ENCODE peak calls at places on chromosome 20, in five cellular contexts. B, Z, L, R and V are unnamed samples.

GRCh38 chr20:48295445-48295903 is 510.2 kb upstream of the SULF2 start:
- DNase-seq in Z (no peak), R (peak; percentile 18), L (no peak), B (peak; percentile 79), V (peak; percentile 91)

GRCh38 chr20:44433751-44434538 is 41.7 kb upstream of the TTPAL start:
- DNase-seq in L (no peak), Z (no peak), B (no peak), R (no peak), V (no peak)

GRCh38 chr20:47464380-47465101 is 37.1 kb upstream of the NCOA3 start:
- DNase-seq in Z (peak; percentile 90), R (peak; percentile 69), B (peak; percentile 95), L (no peak), V (peak; percentile 90)

GRCh38 chr20:44393608-44394519 is 38.4 kb downstream of the HNF4A start:
- DNase-seq in Z (no peak), R (no peak), L (peak; percentile 20), B (no peak), V (no peak)

GRCh38 chr20:34538671-34539123 is 19.8 kb upstream of the MAP1LC3A start:
- DNase-seq in L (peak; percentile 79), R (peak; percentile 67), B (no peak), Z (peak; percentile 52), V (no peak)

GRCh38 chr20:12570371-12570770 is 438.4 kb upstream of the SPTLC3 start:
- DNase-seq in Z (no peak), L (peak; percentile 64), R (no peak), B (no peak), V (no peak)

GRCh38 chr20:58722379-58722778 is 29.8 kb downstream of the NPEPL1 start:
- DNase-seq in B (no peak), Z (no peak), R (no peak), L (no peak), V (no peak)

GRCh38 chr20:57793421-57793820 is 83.6 kb upstream of the PMEPA1 start:
- DNase-seq in B (no peak), Z (no peak), R (no peak), L (no peak), V (no peak)

GRCh38 chr20:44309763-44310663 is 989 bp downstream of the FITM2 start:
- DNase-seq in Z (peak; percentile 26), R (no peak), L (peak; percentile 30), B (peak; percentile 26), V (no peak)

GRCh38 chr20:36792422-36792821 is 18.9 kb upstream of the DSN1 start:
- DNase-seq in Z (no peak), L (peak; percentile 49), R (peak; percentile 21), B (peak; percentile 42), V (peak; percentile 76)

GRCh38 chr20:61953037-61953788 is 112.5 kb downstream of the TAF4 start:
- DNase-seq in B (no peak), Z (no peak), L (no peak), R (no peak), V (no peak)

GRCh38 chr20:51525241-51526104 is 17.0 kb downstream of the NFATC2 start:
- DNase-seq in Z (peak; percentile 41), B (no peak), L (peak; percentile 87), R (no peak), V (no peak)

GRCh38 chr20:58143531-58143930 is 84.9 kb downstream of the ANKRD60 start:
- DNase-seq in Z (no peak), B (no peak), L (no peak), R (peak; percentile 3), V (no peak)

GRCh38 chr20:52410746-52411317 is 219.3 kb upstream of the ZFP64 start:
- DNase-seq in L (peak; percentile 16), Z (no peak), B (no peak), R (no peak), V (no peak)

GRCh38 chr20:23670361-23670760 is 18.5 kb downstream of the CST4 start:
- DNase-seq in L (no peak), R (no peak), Z (no peak), B (no peak), V (no peak)

GRCh38 chr20:32418376-32418775 is 60.2 kb downstream of the ASXL1 start:
- DNase-seq in L (peak; percentile 39), B (no peak), Z (no peak), R (no peak), V (no peak)

DNA sequence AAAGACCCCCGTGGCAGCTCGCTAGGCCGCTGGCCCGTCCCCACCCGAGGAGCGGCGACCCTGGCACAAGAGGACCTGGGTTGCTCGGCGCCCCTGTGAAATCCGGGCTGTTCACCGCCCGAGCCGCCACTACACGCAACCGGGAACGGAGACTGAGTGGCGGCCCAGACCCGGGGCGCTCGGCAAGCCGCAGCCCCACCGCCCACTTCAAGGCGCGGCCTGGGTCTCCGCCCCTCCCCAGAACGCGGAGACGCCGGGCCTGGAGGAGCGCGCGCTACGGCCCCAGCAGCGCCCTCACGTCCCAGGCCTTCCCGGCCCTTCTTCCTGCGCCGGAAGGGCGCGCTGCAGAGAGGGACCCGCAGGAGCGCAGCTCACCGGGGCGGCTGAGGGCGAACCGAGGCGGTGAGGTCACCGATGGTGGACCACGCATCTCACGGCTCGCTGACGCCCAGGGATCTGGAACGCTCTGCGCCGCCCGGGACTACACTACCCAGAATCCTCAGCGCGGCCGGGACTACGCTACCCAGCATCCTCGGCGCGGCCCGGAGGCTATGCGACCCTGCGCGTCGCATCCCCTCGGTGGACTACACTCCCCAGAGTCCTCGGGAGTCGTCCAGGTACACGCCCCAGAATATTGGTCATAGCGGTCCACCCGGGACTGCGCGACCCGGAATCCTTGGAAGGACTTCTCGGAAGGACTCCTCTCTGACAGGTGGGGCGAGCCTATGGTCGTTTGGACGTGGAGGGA is at the start of gene ZNF337:
- DNase-seq in Z (peak; percentile 94), L (peak; percentile 97), B (peak; percentile 69), R (peak; percentile 96), V (peak; percentile 75)
- TF ChIP-seq CTCF in Z (peak; percentile 7), L (no peak), B (peak; percentile 23), R (no peak), V (no peak)

GRCh38 chr20:2693996-2694471 is 1.5 kb downstream of the EBF4 start:
- DNase-seq in L (no peak), R (no peak), B (no peak), Z (no peak), V (no peak)

GRCh38 chr20:2692036-2692885 is at the start of gene EBF4:
- DNase-seq in B (no peak), R (peak; percentile 41), L (peak; percentile 68), Z (no peak), V (no peak)

GRCh38 chr20:2693286-2693995 is 861 bp downstream of the EBF4 start:
- DNase-seq in L (peak; percentile 74), Z (no peak), B (no peak), R (no peak), V (no peak)

GRCh38 chr20:2691663-2692035 is 931 bp upstream of the EBF4 start:
- DNase-seq in Z (no peak), L (no peak), B (no peak), R (no peak), V (no peak)

GRCh38 chr20:2692886-2693285 is 306 bp downstream of the EBF4 start:
- DNase-seq in Z (no peak), L (peak; percentile 43), R (no peak), B (no peak), V (no peak)
- H3K4me3 ChIP-seq in Z (peak overlapping the region; percentile 60), L (no peak overlapping the region), R (no peak overlapping the region), B (peak overlapping the region; percentile 27), V (peak overlapping the region; percentile 35)

DNA sequence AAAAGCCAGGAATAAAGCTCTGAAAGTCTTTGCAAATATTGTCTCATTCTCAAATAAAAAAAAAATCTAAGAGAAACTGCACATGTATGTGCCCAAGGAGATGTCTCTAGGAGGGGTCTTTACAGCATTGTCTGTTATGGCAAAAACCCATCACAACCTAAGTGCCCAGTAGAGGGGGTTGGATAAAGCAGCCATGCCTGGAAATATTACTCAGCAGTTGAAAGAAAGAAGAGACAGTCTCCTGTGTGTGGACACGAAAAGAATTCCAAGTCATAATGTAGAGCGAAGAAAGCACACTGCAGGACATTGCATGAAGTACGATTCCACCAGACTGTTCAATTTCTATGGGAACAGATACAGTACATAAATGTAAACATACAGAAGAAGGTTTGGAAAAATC is 7.3 kb upstream of the TGM2 start:
- DNase-seq in R (no peak), L (peak; percentile 24), B (no peak), Z (no peak), V (no peak)
- TF ChIP-seq CTCF in R (no peak), L (peak; percentile 25), B (peak; percentile 58), Z (no peak), V (peak; percentile 37)

DNA sequence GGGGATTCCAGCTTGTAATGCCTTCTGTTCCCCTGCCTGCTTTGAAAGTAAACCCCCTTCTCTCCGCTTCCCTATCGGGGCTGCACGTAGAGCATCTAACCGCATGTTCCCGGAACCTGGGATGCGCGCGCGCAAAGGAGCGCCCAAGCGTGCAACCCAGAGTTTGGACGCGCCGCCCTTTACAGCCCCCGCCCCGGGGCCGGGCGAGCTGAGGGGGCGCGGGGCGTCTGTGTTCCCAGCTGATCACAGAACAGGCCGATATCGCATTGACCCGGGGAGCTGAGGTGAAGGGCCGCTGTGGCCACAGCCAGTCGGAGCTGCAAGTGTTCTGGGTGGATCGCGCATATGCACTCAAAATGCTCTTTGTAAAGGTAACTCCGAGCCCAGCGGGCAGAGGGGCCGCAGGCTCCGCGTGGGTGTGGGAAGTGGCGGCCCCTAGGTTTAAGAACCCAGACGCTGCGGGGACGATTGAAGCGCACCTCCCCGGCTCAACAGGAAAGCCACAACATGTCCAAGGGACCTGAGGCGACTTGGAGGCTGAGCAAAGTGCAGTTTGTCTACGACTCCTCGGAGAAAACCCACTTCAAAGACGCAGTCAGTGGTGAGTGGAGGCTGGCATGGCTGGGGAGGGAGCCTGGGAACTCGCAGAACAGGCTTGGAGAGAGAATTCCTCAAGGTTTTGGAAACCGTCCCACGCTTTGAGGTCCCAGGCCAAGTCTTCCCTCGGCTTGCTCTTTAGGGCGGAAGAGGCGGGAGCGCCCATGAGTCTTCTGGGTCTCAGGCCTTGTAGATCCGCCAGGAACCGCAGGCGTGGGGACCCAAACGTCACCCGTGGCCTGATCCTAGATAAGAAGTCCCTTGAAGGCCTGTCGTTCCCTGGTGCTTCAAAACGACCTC is 1.6 kb downstream of the LAMP5 start:
- DNase-seq in L (no peak), Z (no peak), R (peak; percentile 29), B (no peak), V (no peak)
- H3K4me3 ChIP-seq in L (no peak overlapping the region), Z (no peak overlapping the region), R (no peak overlapping the region), B (no peak overlapping the region), V (no peak overlapping the region)

DNA sequence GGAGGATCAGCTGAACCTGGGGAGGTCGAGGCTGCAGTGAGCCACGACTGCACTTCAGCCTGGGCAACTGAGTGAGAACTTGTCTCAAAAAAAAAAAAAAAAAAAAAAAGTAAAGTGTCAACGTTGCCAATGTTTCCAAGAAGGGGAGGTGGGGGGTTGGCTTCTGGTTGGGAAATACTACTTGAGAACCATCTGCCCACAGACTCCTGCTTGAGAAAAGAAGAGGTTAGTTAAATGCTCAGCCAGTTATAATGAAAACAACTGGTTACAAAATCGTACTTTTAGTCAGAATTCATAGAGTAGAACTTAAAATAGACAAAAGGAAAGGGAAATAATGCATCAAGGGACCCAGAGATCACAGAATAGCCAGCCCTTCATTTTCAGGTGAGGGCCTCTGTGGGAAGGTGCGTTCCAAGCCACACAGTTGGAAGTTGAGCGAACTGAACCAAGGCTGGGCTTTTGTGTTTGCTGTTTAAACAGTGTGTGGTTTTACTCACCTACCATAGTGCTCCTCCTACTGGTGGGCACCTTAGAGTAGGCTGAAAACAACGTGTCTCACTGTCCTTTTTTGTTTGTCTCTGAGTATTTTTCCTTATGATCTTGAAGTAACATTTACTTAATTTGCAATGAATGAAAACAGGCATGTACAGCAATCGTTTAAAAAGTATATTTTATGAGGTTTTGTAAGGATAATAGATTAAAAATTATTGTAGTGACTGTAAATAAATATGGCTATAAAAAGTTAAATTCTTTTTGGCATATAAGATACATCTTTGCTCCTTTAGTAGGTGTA is 200.7 kb downstream of the BCAS1 start:
- DNase-seq in Z (peak; percentile 60), B (no peak), L (peak; percentile 92), R (peak; percentile 76), V (peak; percentile 63)
- TF ChIP-seq CTCF in Z (peak; percentile 66), B (peak; percentile 88), L (peak; percentile 96), R (peak; percentile 51), V (peak; percentile 90)